ENCODE peak calls at places on chromosomes 12 and 14, in six cellular contexts. B is testis, A is psoas muscle, R is midbrain, D is cardiac muscle cell, H is BJ. J is an unnamed sample.
A peak's percentile ranks its signal among the peaks of the same experiment; 100 is the strongest.

GRCh38 chr12:30110970-30111586 is 327.3 kb upstream of the TMTC1 start:
- DNase-seq in B (no peak), A (no peak), R (no peak), D (no peak), H (no peak), J (no peak)

GRCh38 chr12:6828671-6829531 is 694 bp downstream of the P3H3 start:
- DNase-seq in B (peak; percentile 70), A (peak; percentile 45), R (no peak), D (peak; percentile 72), H (no peak), J (peak; percentile 30)

GRCh38 chr12:10709808-10710207 is 13.3 kb downstream of the YBX3 start:
- DNase-seq in B (no peak), A (no peak), R (no peak), D (no peak), H (no peak), J (no peak)

GRCh38 chr12:130830246-130830551 is 8.9 kb downstream of the STX2 start:
- DNase-seq in B (no peak), A (no peak), R (no peak), D (no peak), H (no peak), J (no peak)

GRCh38 chr12:52351196-52352059 is 15.9 kb downstream of the KRT85 start:
- DNase-seq in B (no peak), A (no peak), R (peak; percentile 74), D (no peak), H (no peak), J (peak; percentile 79)

GRCh38 chr12:113136128-113136989 is 798 bp upstream of the RASAL1 start:
- DNase-seq in B (peak; percentile 87), A (no peak), R (peak; percentile 74), D (no peak), H (no peak), J (no peak)

GRCh38 chr12:95182868-95183415 is 34.3 kb downstream of the FGD6 start:
- DNase-seq in B (no peak), A (no peak), R (no peak), D (no peak), H (no peak), J (no peak)

GRCh38 chr12:34163443-34163842 is 141.1 kb downstream of the ALG10 start:
- DNase-seq in B (no peak), A (no peak), R (no peak), D (no peak), H (no peak), J (no peak)

GRCh38 chr12:75602111-75602510 is 90.7 kb upstream of the KRR1 start:
- DNase-seq in B (no peak), A (no peak), R (no peak), D (no peak), H (no peak), J (no peak)

GRCh38 chr12:3085341-3086125 is 8.4 kb downstream of the TSPAN9 start:
- DNase-seq in B (no peak), A (no peak), R (no peak), D (no peak), H (no peak), J (no peak)

GRCh38 chr12:122243965-122244364 is 18.1 kb upstream of the DIABLO start:
- DNase-seq in B (no peak), A (no peak), R (no peak), D (no peak), H (no peak), J (no peak)

GRCh38 chr12:84508943-84509342 is 403.7 kb downstream of the SLC6A15 start:
- DNase-seq in B (no peak), A (no peak), R (no peak), D (no peak), H (no peak), J (no peak)

GRCh38 chr14:100015251-100015655 is 50.0 kb upstream of the EVL start:
- DNase-seq in B (no peak), A (no peak), R (no peak), D (no peak), H (no peak), J (no peak)

GRCh38 chr14:22546722-22547071 is 42.3 kb downstream of the DAD1 start:
- DNase-seq in B (no peak), A (no peak), R (no peak), D (no peak), H (no peak), J (no peak)

GRCh38 chr14:87522575-87522974 is 470.4 kb downstream of the GALC start:
- DNase-seq in B (no peak), A (no peak), R (no peak), D (peak; percentile 6), H (no peak), J (no peak)

GRCh38 chr12:12902036-12902435 is 10.7 kb downstream of the GPRC5A start:
- DNase-seq in B (no peak), A (no peak), R (no peak), D (no peak), H (no peak), J (no peak)

GRCh38 chr14:20781805-20782204 is 737 bp downstream of the RNASE6 start:
- DNase-seq in B (no peak), A (no peak), R (no peak), D (peak; percentile 44), H (no peak), J (no peak)

GRCh38 chr12:85657251-85657650 is 179.0 kb downstream of the RASSF9 start:
- DNase-seq in B (no peak), A (no peak), R (no peak), D (no peak), H (no peak), J (no peak)

GRCh38 chr14:23068792-23069412 is 11.6 kb upstream of the CDH24 start:
- DNase-seq in B (peak; percentile 90), A (peak; percentile 68), R (no peak), D (peak; percentile 91), H (peak; percentile 70), J (peak; percentile 74)

GRCh38 chr14:101960225-101960624 is 4.1 kb upstream of the DYNC1H1 start:
- DNase-seq in B (no peak), A (no peak), R (no peak), D (peak; percentile 41), H (no peak), J (peak; percentile 20)

GRCh38 chr12:5267603-5268423 is 164.1 kb upstream of the NTF3 start:
- DNase-seq in B (no peak), A (no peak), R (no peak), D (no peak), H (no peak), J (no peak)

GRCh38 chr12:12700249-12700648 is 4.3 kb upstream of the GPR19 start:
- DNase-seq in B (no peak), A (no peak), R (no peak), D (no peak), H (no peak), J (no peak)

GRCh38 chr14:51880810-51881580 is 20.6 kb downstream of the GNG2 start:
- DNase-seq in B (no peak), A (no peak), R (no peak), D (no peak), H (peak; percentile 24), J (no peak)

GRCh38 chr14:84144166-84144565 is 1385.8 kb upstream of the FLRT2 start:
- DNase-seq in B (no peak), A (no peak), R (no peak), D (no peak), H (no peak), J (no peak)

GRCh38 chr12:103846415-103846814 is 5.4 kb upstream of the NT5DC3 start:
- DNase-seq in B (no peak), A (no peak), R (no peak), D (no peak), H (no peak), J (no peak)